ENCODE peak calls at places on chromosomes 13 and 19, in eight cellular contexts. M is HCT116, D is A673, G is MM.1S, P is fibroblast of lung, F is DND-41, S is K562, K is GM23338. O is an unnamed sample.

GRCh38 chr13:100674363-100674847 is at the start of gene TMTC4:
- DNase-seq in K (peak; percentile 35), P (no peak), G (no peak), S (peak; percentile 45), M (no peak), F (peak; percentile 50), D (no peak), O (peak; percentile 85)

GRCh38 chr19:12939292-12939606 is 840 bp downstream of the CALR start:
- DNase-seq in G (peak; percentile 64), F (peak; percentile 42), D (no peak), S (no peak), P (peak; percentile 57), M (no peak), K (no peak), O (peak; percentile 31)

GRCh38 chr13:34161829-34162544 is 344.0 kb downstream of the RFC3 start:
- DNase-seq in P (peak; percentile 90), D (peak; percentile 53), F (no peak), K (no peak), M (no peak), G (no peak), S (no peak), O (peak; percentile 41)

GRCh38 chr19:34788074-34788473 is 15.1 kb upstream of the ZNF599 start:
- DNase-seq in M (no peak), S (no peak), G (no peak), P (no peak), K (no peak), F (no peak), D (no peak), O (no peak)

GRCh38 chr13:108961542-108962125 is 332.2 kb downstream of the MYO16 start:
- DNase-seq in F (no peak), P (peak; percentile 43), K (peak; percentile 75), G (peak; percentile 78), S (peak; percentile 54), D (peak; percentile 83), M (peak; percentile 31), O (peak; percentile 74)

GRCh38 chr19:16139752-16140151 is 3.7 kb upstream of the HSH2D start:
- DNase-seq in P (no peak), F (no peak), G (no peak), M (no peak), K (no peak), D (no peak), S (no peak), O (no peak)

GRCh38 chr19:14056069-14056666 is 5.7 kb downstream of the PALM3 start:
- DNase-seq in D (no peak), G (no peak), K (no peak), S (no peak), F (no peak), M (no peak), P (no peak), O (no peak)

GRCh38 chr13:102028198-102028597 is 373.6 kb downstream of the FGF14 start:
- DNase-seq in K (no peak), D (no peak), P (no peak), S (no peak), G (no peak), M (no peak), F (no peak), O (no peak)

GRCh38 chr13:35699805-35700204 is 223.3 kb upstream of the MAB21L1 start:
- DNase-seq in M (no peak), F (no peak), P (peak; percentile 70), D (no peak), S (no peak), G (no peak), K (no peak), O (no peak)

GRCh38 chr19:29084266-29084665 is 128.7 kb downstream of the UQCRFS1 start:
- DNase-seq in F (no peak), G (no peak), K (peak; percentile 66), D (no peak), S (peak; percentile 62), M (no peak), P (no peak), O (peak; percentile 46)

GRCh38 chr19:10899171-10899653 is 27.9 kb downstream of the CARM1 start:
- DNase-seq in M (no peak), D (no peak), S (no peak), P (no peak), G (no peak), F (no peak), K (no peak), O (no peak)

GRCh38 chr13:73800011-73800410 is 334.2 kb downstream of the KLF12 start:
- DNase-seq in K (no peak), G (no peak), M (no peak), D (no peak), F (no peak), P (no peak), S (no peak), O (no peak)

GRCh38 chr13:53201454-53202225 is 173.0 kb downstream of the OLFM4 start:
- DNase-seq in K (peak; percentile 65), S (no peak), M (no peak), D (peak; percentile 60), G (no peak), F (no peak), P (no peak), O (peak; percentile 77)

GRCh38 chr19:17737690-17738153 is 13.6 kb upstream of the FCHO1 start:
- DNase-seq in M (no peak), G (no peak), K (no peak), D (no peak), F (no peak), P (peak; percentile 14), S (no peak), O (no peak)

GRCh38 chr19:40341601-40342482 is 6.4 kb downstream of the C19orf47 start:
- DNase-seq in D (no peak), M (no peak), S (no peak), G (no peak), P (no peak), K (no peak), F (no peak), O (no peak)

GRCh38 chr13:89695343-89696257 is 1651.9 kb upstream of the MIR17HG start:
- DNase-seq in G (peak; percentile 35), D (peak; percentile 76), M (peak; percentile 22), P (peak; percentile 27), S (no peak), F (no peak), K (peak; percentile 73), O (peak; percentile 60)

GRCh38 chr13:40094056-40094455 is 438.6 kb downstream of the COG6 start:
- DNase-seq in D (no peak), G (no peak), S (no peak), K (no peak), P (no peak), M (no peak), F (no peak), O (no peak)

GRCh38 chr19:13761423-13761822 is 2.9 kb upstream of the MRI1 start:
- DNase-seq in S (no peak), K (no peak), G (no peak), P (no peak), M (no peak), D (no peak), F (no peak), O (no peak)

GRCh38 chr19:4597975-4598671 is 38.6 kb upstream of the SEMA6B start:
- DNase-seq in F (peak; percentile 75), S (peak; percentile 97), G (peak; percentile 39), K (peak; percentile 87), M (no peak), P (no peak), D (peak; percentile 81), O (peak; percentile 93)

GRCh38 chr13:44004881-44005280 is 125.2 kb downstream of the LACC1 start:
- DNase-seq in K (no peak), G (no peak), S (no peak), D (peak; percentile 17), P (peak; percentile 78), M (no peak), F (no peak), O (no peak)

GRCh38 chr13:99028890-99029289 is 51.0 kb upstream of the DOCK9 start:
- DNase-seq in P (no peak), G (peak; percentile 16), S (peak; percentile 25), K (peak; percentile 78), D (peak; percentile 39), F (peak; percentile 52), M (no peak), O (peak; percentile 16)

GRCh38 chr19:41913476-41914190 is 14.6 kb downstream of the ERFL start:
- DNase-seq in P (no peak), F (no peak), G (no peak), M (no peak), S (no peak), D (no peak), K (peak; percentile 74), O (no peak)
- TF ChIP-seq EZH2 in P (peak; percentile 81), F (no peak), G (no peak), M (no peak), S (no peak), D (no peak), K (peak; percentile 77), O (peak; percentile 73)

DNA sequence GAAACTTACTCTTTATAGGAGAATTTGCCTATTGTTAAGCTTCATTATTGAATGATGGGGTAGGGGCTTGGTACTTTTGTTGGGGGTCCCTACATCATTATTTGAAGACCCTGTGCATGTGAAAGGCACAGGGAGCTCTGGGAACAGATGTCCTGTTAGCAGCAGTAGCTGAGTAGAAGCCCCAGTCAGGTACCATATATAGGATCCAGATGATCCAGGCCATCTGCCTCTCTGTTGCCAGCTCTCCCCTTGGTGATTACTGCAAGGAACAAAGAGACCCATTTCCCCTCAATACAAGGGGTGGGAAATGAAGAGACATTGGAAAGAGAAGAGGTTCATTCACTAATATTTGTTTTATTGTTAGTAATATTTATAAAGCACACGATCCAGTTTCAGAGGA is 4.4 kb upstream of the MTMR6 start:
- DNase-seq in K (no peak), P (no peak), G (no peak), M (no peak), F (no peak), S (no peak), D (no peak), O (no peak)
- TF ChIP-seq EZH2 in K (no peak), P (no peak), G (no peak), M (no peak), F (no peak), S (no peak), D (no peak), O (no peak)

GRCh38 chr19:53993448-53993847 is 2.0 kb downstream of the CACNG6 start:
- DNase-seq in D (no peak), K (no peak), M (no peak), G (no peak), F (no peak), P (no peak), S (no peak), O (no peak)
- TF ChIP-seq EZH2 in D (no peak), K (no peak), M (no peak), G (no peak), F (no peak), P (no peak), S (no peak), O (no peak)

GRCh38 chr13:114128348-114128623 is 4.1 kb downstream of the RASA3 start:
- DNase-seq in K (no peak), G (no peak), S (no peak), P (no peak), F (no peak), D (no peak), M (no peak), O (no peak)

GRCh38 chr13:114130131-114130707 is 2.2 kb downstream of the RASA3 start:
- DNase-seq in F (no peak), G (no peak), P (no peak), S (no peak), M (no peak), D (no peak), K (no peak), O (peak; percentile 57)

GRCh38 chr13:114127473-114128347 is 4.7 kb downstream of the RASA3 start:
- DNase-seq in F (no peak), G (no peak), D (no peak), K (no peak), P (no peak), S (no peak), M (no peak), O (no peak)

GRCh38 chr13:114129649-114130062 is 2.8 kb downstream of the RASA3 start:
- DNase-seq in F (peak; percentile 54), D (no peak), M (no peak), K (no peak), P (no peak), S (no peak), G (no peak), O (no peak)

GRCh38 chr13:114128624-114129522 is 3.5 kb downstream of the RASA3 start:
- DNase-seq in P (peak; percentile 97), K (no peak), M (peak; percentile 72), F (peak; percentile 41), D (peak; percentile 80), S (peak; percentile 58), G (no peak), O (no peak)
- TF ChIP-seq EZH2 in P (no peak), K (no peak), M (no peak), F (no peak), D (no peak), S (no peak), G (no peak), O (no peak)